ENCODE peak calls at places on chromosomes 6 and 20, in four cellular contexts. X, V, R and Z are unnamed samples.

GRCh38 chr6:43070028-43070632 is 6.0 kb upstream of the PTK7 start:
- DNase-seq in X (no peak), R (no peak), V (no peak), Z (peak; percentile 65)

GRCh38 chr20:32028647-32029372 is 18.6 kb downstream of the CCM2L start:
- DNase-seq in X (peak; percentile 70), V (peak; percentile 46), R (no peak), Z (no peak)

GRCh38 chr20:50798650-50799049 is 3.8 kb downstream of the BCAS4 start:
- DNase-seq in R (no peak), V (no peak), X (no peak), Z (no peak)

GRCh38 chr6:13402711-13403110 is 74.4 kb upstream of the TBC1D7 start:
- DNase-seq in R (no peak), X (no peak), V (no peak), Z (peak; percentile 54)

GRCh38 chr6:3393796-3394195 is 63.1 kb downstream of the SLC22A23 start:
- DNase-seq in V (no peak), X (no peak), R (no peak), Z (no peak)

GRCh38 chr6:113719056-113719455 is 138.1 kb upstream of the MARCKS start:
- DNase-seq in R (no peak), V (no peak), X (no peak), Z (peak; percentile 20)

GRCh38 chr20:18694071-18694470 is 106.2 kb downstream of the DTD1 start:
- DNase-seq in V (no peak), R (no peak), X (no peak), Z (no peak)

GRCh38 chr20:45857114-45857835 is at the start of the genes ACOT8 and ZSWIM3:
- DNase-seq in X (peak; percentile 93), V (peak; percentile 99), R (peak; percentile 96), Z (peak; percentile 100)

GRCh38 chr6:133817460-133818047 is 71.4 kb upstream of the TCF21 start:
- DNase-seq in V (peak; percentile 74), X (peak; percentile 48), R (peak; percentile 61), Z (no peak)

GRCh38 chr6:121559611-121560269 is 124.3 kb downstream of the GJA1 start:
- DNase-seq in X (no peak), R (no peak), V (no peak), Z (no peak)

GRCh38 chr20:11173936-11174335 is 500.1 kb upstream of the JAG1 start:
- DNase-seq in R (no peak), X (no peak), V (no peak), Z (no peak)

GRCh38 chr6:157764346-157765068 is 58.5 kb upstream of the SNX9 start:
- DNase-seq in R (no peak), V (no peak), X (peak; percentile 16), Z (peak; percentile 98)

GRCh38 chr6:115131709-115132490 is 789.1 kb upstream of the HS3ST5 start:
- DNase-seq in R (no peak), X (no peak), V (no peak), Z (no peak)

GRCh38 chr6:53793318-53793975 is 1.4 kb upstream of the LRRC1 start:
- DNase-seq in X (peak; percentile 57), R (no peak), V (peak; percentile 47), Z (peak; percentile 77)

GRCh38 chr6:16286151-16286522 is 47.8 kb downstream of the GMPR start:
- DNase-seq in R (peak; percentile 43), X (peak; percentile 84), V (peak; percentile 84), Z (peak; percentile 30)

GRCh38 chr6:52499026-52499425 is 77.8 kb downstream of the TRAM2 start:
- DNase-seq in X (no peak), R (no peak), V (no peak), Z (no peak)

GRCh38 chr6:151690303-151690702 is 117.2 kb upstream of the ESR1 start:
- DNase-seq in R (no peak), V (no peak), X (no peak), Z (no peak)

GRCh38 chr20:62374431-62375152 is 7.5 kb upstream of the LAMA5 start:
- DNase-seq in R (no peak), X (no peak), V (no peak), Z (no peak)

GRCh38 chr6:126170875-126171489 is 168.9 kb upstream of the CENPW start:
- DNase-seq in V (no peak), R (no peak), X (no peak), Z (peak; percentile 60)

GRCh38 chr6:141675957-141676356 is 456.8 kb upstream of the GJE1 start:
- DNase-seq in X (no peak), V (no peak), R (no peak), Z (peak; percentile 13)

GRCh38 chr6:43481591-43482242 is 4.3 kb downstream of the TJAP1 start:
- DNase-seq in X (no peak), R (no peak), V (no peak), Z (peak; percentile 86)

GRCh38 chr20:56554869-56555268 is 21.8 kb downstream of the FAM209B start:
- DNase-seq in R (no peak), X (no peak), V (peak; percentile 40), Z (peak; percentile 99)